ENCODE peak calls at places on chromosomes 6 and 20, in seven cellular contexts. W is posterior cingulate gyrus; C is activated naive CD4-positive, alpha-beta T cell treated with Interleukin-2 at 50 U/mL for 16 hours; E is CD8-positive, alpha-beta T cell; A is T-cell; J is SW 1271; P is HFFc6. I is an unnamed sample.

GRCh38 chr6:26431258-26432162 is 8.8 kb upstream of the BTN3A3 start:
- DNase-seq in W (no peak), C (no peak), E (no peak), A (no peak), J (no peak), P (no peak), I (no peak)

GRCh38 chr6:22980446-22980845 is 411.1 kb downstream of the HDGFL1 start:
- DNase-seq in W (no peak), C (no peak), E (no peak), A (no peak), J (no peak), P (no peak), I (no peak)

GRCh38 chr20:47727909-47728361 is 57.3 kb downstream of the SULF2 start:
- DNase-seq in W (peak; percentile 51), C (no peak), E (no peak), A (no peak), J (no peak), P (no peak), I (no peak)

GRCh38 chr6:83480470-83480869 is 31.9 kb upstream of the PRSS35 start:
- DNase-seq in W (no peak), C (no peak), E (no peak), A (no peak), J (no peak), P (no peak), I (no peak)

GRCh38 chr20:6333110-6333509 is 210.3 kb upstream of the FERMT1 start:
- DNase-seq in W (no peak), C (no peak), E (no peak), A (no peak), J (no peak), P (no peak), I (no peak)

GRCh38 chr6:126050795-126051194 is 64.5 kb downstream of the TRMT11 start:
- DNase-seq in W (no peak), C (no peak), E (no peak), A (no peak), J (no peak), P (no peak), I (no peak)

GRCh38 chr6:111423960-111424846 is 58.8 kb downstream of the REV3L start:
- DNase-seq in W (peak; percentile 58), C (no peak), E (no peak), A (no peak), J (no peak), P (no peak), I (no peak)

GRCh38 chr6:145336119-145336518 is 399.2 kb downstream of the EPM2A start:
- DNase-seq in W (no peak), C (no peak), E (no peak), A (no peak), J (no peak), P (no peak), I (no peak)

I was measured in OCI-LY7.